ENCODE peak calls at places on chromosomes 12 and 14, in four cellular contexts. U is GM12878, G is K562, Z is HepG2. V is an unnamed sample.

GRCh38 chr12:75814856-75815754 is 216.5 kb downstream of the PHLDA1 start:
- DNase-seq in U (no peak), G (peak; percentile 13), Z (no peak), V (no peak)

GRCh38 chr14:65044596-65044959 is 57.7 kb downstream of the MAX start:
- DNase-seq in G (peak; percentile 87), Z (no peak), U (no peak), V (no peak)

GRCh38 chr14:77991128-77991772 is 178.9 kb upstream of the NRXN3 start:
- DNase-seq in G (peak; percentile 41), Z (peak; percentile 7), U (no peak), V (no peak)

GRCh38 chr12:4645023-4645422 is 3.8 kb downstream of the AKAP3 start:
- DNase-seq in G (no peak), U (no peak), Z (no peak), V (no peak)

GRCh38 chr14:104341532-104342434 is 203.4 kb downstream of the KIF26A start:
- DNase-seq in G (peak; percentile 57), Z (peak; percentile 64), U (no peak), V (peak; percentile 97)

GRCh38 chr14:105279642-105280361 is 21.0 kb downstream of the BRF1 start:
- DNase-seq in Z (no peak), G (no peak), U (no peak), V (no peak)

GRCh38 chr12:15152456-15152855 is 68.8 kb downstream of the RERG start:
- DNase-seq in G (no peak), Z (no peak), U (no peak), V (no peak)

GRCh38 chr12:107335802-107336570 is 242.6 kb upstream of the CRY1 start:
- DNase-seq in U (no peak), Z (no peak), G (no peak), V (no peak)

GRCh38 chr12:49422038-49422575 is 54.8 kb downstream of the SPATS2 start:
- DNase-seq in Z (no peak), U (no peak), G (peak; percentile 45), V (no peak)

GRCh38 chr12:93322784-93323183 is 54.9 kb upstream of the NUDT4 start:
- DNase-seq in G (no peak), Z (no peak), U (no peak), V (no peak)

GRCh38 chr12:14057895-14058294 is 76.5 kb upstream of the GRIN2B start:
- DNase-seq in Z (no peak), U (no peak), G (no peak), V (no peak)

GRCh38 chr14:102461490-102462317 is 47.9 kb downstream of the ANKRD9 start:
- DNase-seq in Z (no peak), U (no peak), G (peak; percentile 24), V (no peak)

GRCh38 chr12:55932546-55932919 is 1.6 kb downstream of the DGKA start:
- DNase-seq in Z (no peak), U (no peak), G (no peak), V (no peak)

GRCh38 chr14:32059702-32060101 is 17.4 kb upstream of the ARHGAP5 start:
- DNase-seq in Z (no peak), G (no peak), U (no peak), V (no peak)

GRCh38 chr14:65962952-65963351 is 523.2 kb upstream of the CCDC196 start:
- DNase-seq in Z (no peak), U (no peak), G (no peak), V (no peak)

GRCh38 chr12:114430306-114430705 is 24.4 kb upstream of the TBX5 start:
- DNase-seq in G (no peak), Z (no peak), U (no peak), V (no peak)

GRCh38 chr14:61420326-61420725 is 98.9 kb downstream of the PRKCH start:
- DNase-seq in Z (no peak), G (no peak), U (no peak), V (no peak)

GRCh38 chr12:97875064-97875463 is 412.5 kb downstream of the RMST start:
- DNase-seq in Z (no peak), U (no peak), G (no peak), V (no peak)

GRCh38 chr12:89706551-89707348 is 1.9 kb downstream of the ATP2B1 start:
- DNase-seq in Z (no peak), G (no peak), U (no peak), V (peak; percentile 8)

GRCh38 chr14:33805593-33805992 is 145.3 kb downstream of the EGLN3 start:
- DNase-seq in U (no peak), Z (no peak), G (no peak), V (no peak)

GRCh38 chr14:95068521-95068920 is 88.8 kb downstream of the DICER1 start:
- DNase-seq in U (no peak), G (no peak), Z (no peak), V (no peak)

GRCh38 chr12:113471619-113472171 is at the start of gene LHX5:
- DNase-seq in G (no peak), U (no peak), Z (no peak), V (no peak)

GRCh38 chr12:124927325-124928094 is 13.1 kb upstream of the UBC start:
- DNase-seq in U (peak; percentile 90), Z (peak; percentile 85), G (peak; percentile 92), V (peak; percentile 77)
- TF ChIP-seq FOXK2 in U (peak; percentile 59), Z (no peak), G (peak; percentile 55), V (no peak)

DNA sequence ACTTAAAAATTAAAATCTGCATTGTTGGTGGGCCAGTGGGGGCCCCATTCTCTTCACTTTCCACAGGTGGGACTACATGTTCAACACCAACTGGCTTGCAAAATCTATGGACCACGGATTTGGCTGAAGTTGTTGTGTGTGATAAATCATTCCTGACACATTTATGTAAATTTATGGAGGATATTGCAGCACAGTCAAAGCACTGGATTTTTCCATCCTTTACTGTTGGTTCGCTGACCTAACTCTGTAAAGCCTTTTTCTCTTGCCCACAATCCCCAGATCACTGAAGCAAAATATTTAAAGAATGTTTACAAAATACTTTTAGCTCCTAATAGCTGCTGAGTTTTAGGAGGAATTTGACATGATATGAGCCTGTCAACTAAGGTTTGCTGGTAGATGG is 219.7 kb upstream of the PRICKLE1 start:
- DNase-seq in G (no peak), U (no peak), Z (no peak), V (no peak)
- TF ChIP-seq FOXK2 in G (no peak), U (no peak), Z (no peak), V (no peak)

DNA sequence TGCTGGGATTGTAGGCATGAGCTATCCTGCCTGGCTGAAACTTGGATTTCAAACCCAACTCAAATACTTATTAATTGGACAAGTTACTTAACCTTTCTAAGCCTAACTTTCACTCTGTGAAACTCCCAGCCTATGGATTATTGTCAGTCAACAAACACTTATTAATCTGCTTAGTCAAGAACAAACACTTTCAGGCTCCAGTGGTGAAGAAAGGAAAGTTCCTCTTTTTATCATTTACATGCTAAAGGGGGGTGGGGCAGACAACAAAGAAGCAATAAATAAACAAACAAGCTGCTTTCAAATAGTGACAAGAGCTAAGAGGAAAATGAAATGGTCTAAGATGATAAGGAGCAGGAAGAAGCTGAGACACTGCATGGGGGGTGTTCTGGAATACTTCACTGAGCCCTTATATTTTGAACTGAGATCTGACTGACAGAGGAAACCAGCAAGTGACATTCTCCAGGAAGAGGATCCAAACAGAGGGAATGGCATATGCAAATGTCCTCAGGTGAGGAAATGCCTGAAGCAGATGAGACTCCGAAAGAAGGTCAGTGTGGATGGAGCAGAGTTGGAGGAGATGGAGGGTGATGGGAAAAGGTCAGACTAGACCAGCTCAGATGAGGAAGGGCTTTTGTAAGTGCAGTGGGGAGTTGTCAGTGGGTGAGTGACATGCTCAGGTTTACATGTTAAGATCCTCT is 259.6 kb downstream of the ITPR2 start:
- DNase-seq in G (no peak), U (no peak), Z (no peak), V (no peak)
- TF ChIP-seq FOXK2 in G (no peak), U (no peak), Z (no peak), V (no peak)

GRCh38 chr12:10194160-10194559 is 15.3 kb downstream of the TMEM52B start:
- DNase-seq in Z (no peak), G (no peak), U (no peak), V (no peak)

GRCh38 chr12:10190558-10191388 is 11.9 kb downstream of the TMEM52B start:
- DNase-seq in Z (peak; percentile 40), G (peak; percentile 55), U (no peak), V (peak; percentile 74)

GRCh38 chr12:10186299-10186698 is 7.5 kb downstream of the TMEM52B start:
- DNase-seq in U (no peak), G (no peak), Z (no peak), V (no peak)

GRCh38 chr12:10191865-10192264 is 13.0 kb downstream of the TMEM52B start:
- DNase-seq in Z (no peak), U (no peak), G (no peak), V (no peak)

DNA sequence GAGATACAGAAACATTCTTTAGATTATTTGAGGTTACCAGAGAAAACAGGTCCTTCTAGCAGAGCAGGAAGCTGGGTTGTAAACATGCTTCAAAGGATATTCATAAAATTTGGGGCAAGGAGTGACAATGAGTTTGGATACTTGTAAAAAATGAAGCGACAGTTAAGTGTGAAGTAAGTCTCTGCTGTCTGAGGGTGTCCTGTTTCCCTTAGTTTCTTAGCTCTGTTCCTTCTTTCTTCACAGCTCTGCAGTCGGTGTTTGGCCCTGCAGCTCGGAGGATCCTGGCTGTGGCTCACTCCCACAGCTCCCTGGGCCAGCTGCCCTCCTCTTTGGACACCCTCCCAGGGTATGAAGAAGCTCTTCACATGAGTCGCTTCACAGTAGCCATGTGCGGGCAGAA is 10.8 kb downstream of the TMEM52B start:
- DNase-seq in G (no peak), U (no peak), Z (no peak), V (no peak)
- TF ChIP-seq FOXK2 in G (no peak), U (no peak), Z (no peak), V (no peak)

GRCh38 chr12:85036241-85036707 is at the start of the genes LRRIQ1 and TSPAN19:
- DNase-seq in U (peak; percentile 27), Z (peak; percentile 54), G (no peak), V (peak; percentile 79)

GRCh38 chr12:85041395-85041794 is 5.2 kb downstream of the LRRIQ1 start:
- DNase-seq in G (no peak), Z (no peak), U (no peak), V (no peak)

DNA sequence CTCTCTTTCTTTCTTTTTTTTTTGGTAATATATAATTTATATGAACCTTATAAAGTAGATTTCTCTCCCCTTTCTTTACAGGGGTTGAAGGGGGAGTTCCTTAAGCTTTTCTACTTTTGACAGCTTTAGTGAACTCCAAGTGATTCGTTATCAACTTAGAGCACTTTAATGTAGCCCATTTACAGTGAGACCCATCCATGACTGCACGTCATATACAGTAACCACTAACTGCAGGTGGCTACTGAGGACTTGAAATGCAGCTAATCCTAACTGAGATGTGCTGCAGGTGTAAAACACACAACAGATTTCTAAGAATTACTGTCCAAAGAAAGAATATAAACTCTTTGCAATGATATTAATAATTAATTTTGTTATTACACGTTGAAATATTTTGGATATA is 585 bp downstream of the LRRIQ1 start:
- DNase-seq in G (no peak), Z (no peak), U (no peak), V (no peak)
- TF ChIP-seq FOXK2 in G (no peak), Z (no peak), U (no peak), V (no peak)

DNA sequence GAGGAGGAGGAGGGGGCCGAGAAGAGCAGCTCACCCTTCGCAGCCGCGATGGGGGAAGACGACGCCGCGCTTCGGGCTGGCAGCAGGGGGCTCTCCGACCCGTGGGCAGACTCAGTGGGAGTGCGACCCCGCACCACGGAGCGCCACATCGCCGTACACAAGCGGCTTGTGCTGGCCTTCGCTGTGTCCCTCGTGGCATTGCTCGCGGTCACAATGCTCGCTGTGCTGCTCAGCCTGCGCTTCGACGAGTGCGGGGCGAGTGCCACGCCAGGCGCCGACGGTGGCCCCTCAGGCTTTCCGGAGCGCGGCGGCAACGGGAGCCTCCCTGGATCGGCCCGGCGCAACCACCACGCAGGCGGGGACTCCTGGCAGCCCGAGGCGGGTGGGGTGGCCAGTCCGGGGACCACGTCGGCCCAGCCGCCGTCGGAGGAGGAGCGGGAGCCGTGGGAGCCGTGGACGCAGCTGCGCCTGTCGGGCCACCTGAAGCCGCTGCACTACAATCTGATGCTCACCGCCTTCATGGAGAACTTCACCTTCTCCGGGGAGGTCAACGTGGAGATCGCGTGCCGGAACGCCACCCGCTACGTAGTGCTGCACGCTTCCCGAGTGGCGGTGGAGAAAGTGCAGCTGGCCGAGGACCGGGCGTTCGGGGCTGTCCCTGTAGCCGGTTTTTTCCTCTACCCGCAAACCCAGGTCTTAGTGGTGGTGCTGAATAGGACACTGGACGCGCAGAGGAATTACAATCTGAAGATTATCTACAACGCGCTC is 745 bp downstream of the TRHDE start:
- DNase-seq in U (no peak), G (no peak), Z (no peak), V (peak; percentile 20)
- TF ChIP-seq FOXK2 in U (no peak), G (no peak), Z (no peak), V (no peak)